ENCODE peak calls at places on chromosomes 2 and 18, in six cellular contexts. I, G, V, Y, R and X are unnamed samples. For H3K4me1 and H3K36me3, the result is how much of the 10 kb centered on the place peaks cover.

GRCh38 chr2:208501217-208501616 is 94.6 kb downstream of the PTH2R start:
- DNase-seq in I (no peak), G (peak), V (no peak), Y (peak), R (no peak), X (no peak)

GRCh38 chr2:171523339-171523931 is 1.2 kb downstream of the CYBRD1 start:
- DNase-seq in I (peak), G (peak), V (peak), Y (peak), R (peak), X (no peak)

GRCh38 chr2:174025271-174026121 is 60.3 kb upstream of the SP3 start:
- DNase-seq in I (no peak), G (no peak), V (peak), Y (peak), R (peak), X (peak)

GRCh38 chr2:228875152-228875875 is 395.8 kb downstream of the PID1 start:
- DNase-seq in I (no peak), G (no peak), V (no peak), Y (no peak), R (no peak), X (no peak)

GRCh38 chr2:63698825-63699548 is 110.2 kb downstream of the MDH1 start:
- DNase-seq in I (peak), G (peak), V (no peak), Y (peak), R (no peak), X (peak)

GRCh38 chr2:112121682-112122254 is 16.4 kb upstream of the FBLN7 start:
- DNase-seq in I (peak), G (no peak), V (no peak), Y (peak), R (peak), X (no peak)

GRCh38 chr2:79487371-79487770 is 25.5 kb upstream of the CTNNA2 start:
- DNase-seq in I (no peak), G (no peak), V (no peak), Y (no peak), R (no peak), X (no peak)

GRCh38 chr2:740446-741293 is 63.5 kb upstream of the TMEM18 start:
- DNase-seq in I (peak), G (peak), V (peak), Y (peak), R (peak), X (peak)

GRCh38 chr2:164810843-164811242 is 30.8 kb downstream of the COBLL1 start:
- DNase-seq in I (no peak), G (no peak), V (no peak), Y (no peak), R (no peak), X (no peak)

GRCh38 chr2:2662037-2662846 is 331.2 kb upstream of the MYT1L start:
- DNase-seq in I (no peak), G (no peak), V (no peak), Y (no peak), R (peak), X (no peak)

GRCh38 chr2:31217465-31218200 is at the start of gene CAPN14:
- DNase-seq in I (no peak), G (no peak), V (no peak), Y (no peak), R (no peak), X (no peak)

GRCh38 chr2:50885948-50886347 is 146.0 kb downstream of the NRXN1 start:
- DNase-seq in I (no peak), G (no peak), V (no peak), Y (no peak), R (no peak), X (no peak)

GRCh38 chr2:199404841-199405240 is 52.9 kb downstream of the SATB2 start:
- DNase-seq in I (no peak), G (no peak), V (no peak), Y (no peak), R (no peak), X (no peak)

GRCh38 chr18:13500891-13501887 is 225.2 kb downstream of the FAM210A start:
- DNase-seq in I (no peak), G (no peak), V (no peak), Y (no peak), R (peak), X (peak)

GRCh38 chr2:23615216-23616020 is 230.4 kb downstream of the KLHL29 start:
- DNase-seq in I (no peak), G (no peak), V (peak), Y (no peak), R (no peak), X (no peak)

GRCh38 chr18:52936931-52937330 is 596.9 kb downstream of the DCC start:
- DNase-seq in I (no peak), G (no peak), V (no peak), Y (no peak), R (no peak), X (no peak)

GRCh38 chr18:62452280-62452824 is 70.5 kb upstream of the ZCCHC2 start:
- DNase-seq in I (no peak), G (no peak), V (no peak), Y (no peak), R (no peak), X (no peak)

GRCh38 chr2:150296795-150297546 is 190.5 kb downstream of the RND3 start:
- DNase-seq in I (no peak), G (no peak), V (no peak), Y (no peak), R (no peak), X (no peak)

GRCh38 chr2:121080013-121080772 is 204.8 kb downstream of the TFCP2L1 start:
- DNase-seq in I (peak), G (peak), V (no peak), Y (peak), R (peak), X (peak)

GRCh38 chr18:13165636-13166423 is 52.7 kb upstream of the LDLRAD4 start:
- DNase-seq in I (no peak), G (no peak), V (no peak), Y (peak), R (no peak), X (no peak)

GRCh38 chr2:36356199-36356989 is 816 bp downstream of the CRIM1 start:
- DNase-seq in I (no peak), G (no peak), V (peak), Y (peak), R (peak), X (peak)

GRCh38 chr2:23697676-23698075 is 229.2 kb downstream of the ATAD2B start:
- DNase-seq in I (no peak), G (no peak), V (no peak), Y (no peak), R (no peak), X (no peak)

GRCh38 chr2:234490239-234491074 is 6.4 kb downstream of the ARL4C start:
- DNase-seq in I (no peak), G (no peak), V (no peak), Y (no peak), R (no peak), X (no peak)

GRCh38 chr18:44458777-44459176 is 221.9 kb upstream of the SETBP1 start:
- DNase-seq in I (no peak), G (no peak), V (no peak), Y (no peak), R (no peak), X (no peak)

GRCh38 chr18:48352051-48352755 is 57.0 kb downstream of the ZBTB7C start:
- DNase-seq in I (no peak), G (no peak), V (no peak), Y (no peak), R (no peak), X (no peak)

GRCh38 chr2:178345951-178346350 is 105.0 kb downstream of the PRKRA start:
- DNase-seq in I (no peak), G (no peak), V (no peak), Y (no peak), R (no peak), X (no peak)

GRCh38 chr2:73074110-73075069 is 2.9 kb upstream of the SFXN5 start:
- DNase-seq in I (no peak), G (no peak), V (no peak), Y (no peak), R (no peak), X (no peak)

GRCh38 chr2:73208258-73208657 is 5.8 kb upstream of the SMYD5 start:
- DNase-seq in I (no peak), G (no peak), V (no peak), Y (no peak), R (no peak), X (no peak)

GRCh38 chr2:47719099-47719498 is 63.8 kb upstream of the MSH6 start:
- DNase-seq in I (no peak), G (no peak), V (no peak), Y (no peak), R (no peak), X (no peak)

DNA sequence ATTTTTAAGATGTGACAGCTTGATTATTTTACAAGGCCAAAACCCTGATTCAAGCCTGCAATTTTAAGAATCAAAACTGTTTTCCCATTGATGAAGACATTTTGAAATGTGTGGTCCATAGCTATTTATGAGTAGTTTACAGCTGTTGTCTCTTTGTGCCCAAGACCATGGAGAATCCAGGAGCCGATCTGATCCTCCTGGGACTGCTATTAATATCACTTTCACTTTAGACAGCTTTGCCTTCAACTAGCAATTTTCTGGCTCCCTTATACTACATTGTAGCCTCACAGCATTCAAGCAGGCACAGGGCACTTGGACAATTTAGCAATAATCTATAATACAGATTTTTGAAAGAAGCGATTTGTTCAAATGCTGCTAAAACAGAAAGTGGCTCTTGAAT is 172.9 kb downstream of the SLC8A1 start:
- DNase-seq in I (no peak), G (no peak), V (no peak), Y (no peak), R (no peak), X (no peak)
- H3K4me1 ChIP-seq in I (under half), G (under half), V (under half), Y (under half), R (under half), X (under half)

GRCh38 chr2:19354417-19355022 is 3.9 kb downstream of the OSR1 start:
- DNase-seq in I (no peak), G (no peak), V (no peak), Y (no peak), R (no peak), X (no peak)

GRCh38 chr2:19355931-19356544 is 2.4 kb downstream of the OSR1 start:
- DNase-seq in I (no peak), G (no peak), V (no peak), Y (peak), R (no peak), X (no peak)

GRCh38 chr2:19353721-19354050 is 4.7 kb downstream of the OSR1 start:
- DNase-seq in I (no peak), G (no peak), V (no peak), Y (no peak), R (no peak), X (no peak)

GRCh38 chr2:19356545-19357382 is 1.7 kb downstream of the OSR1 start:
- DNase-seq in I (no peak), G (no peak), V (no peak), Y (peak), R (no peak), X (no peak)

GRCh38 chr2:19355416-19355821 is 3.0 kb downstream of the OSR1 start:
- DNase-seq in I (no peak), G (no peak), V (no peak), Y (no peak), R (no peak), X (no peak)
- H3K4me3 ChIP-seq in I (no peak), G (no peak), V (peak), Y (no peak), R (no peak), X (no peak)

DNA sequence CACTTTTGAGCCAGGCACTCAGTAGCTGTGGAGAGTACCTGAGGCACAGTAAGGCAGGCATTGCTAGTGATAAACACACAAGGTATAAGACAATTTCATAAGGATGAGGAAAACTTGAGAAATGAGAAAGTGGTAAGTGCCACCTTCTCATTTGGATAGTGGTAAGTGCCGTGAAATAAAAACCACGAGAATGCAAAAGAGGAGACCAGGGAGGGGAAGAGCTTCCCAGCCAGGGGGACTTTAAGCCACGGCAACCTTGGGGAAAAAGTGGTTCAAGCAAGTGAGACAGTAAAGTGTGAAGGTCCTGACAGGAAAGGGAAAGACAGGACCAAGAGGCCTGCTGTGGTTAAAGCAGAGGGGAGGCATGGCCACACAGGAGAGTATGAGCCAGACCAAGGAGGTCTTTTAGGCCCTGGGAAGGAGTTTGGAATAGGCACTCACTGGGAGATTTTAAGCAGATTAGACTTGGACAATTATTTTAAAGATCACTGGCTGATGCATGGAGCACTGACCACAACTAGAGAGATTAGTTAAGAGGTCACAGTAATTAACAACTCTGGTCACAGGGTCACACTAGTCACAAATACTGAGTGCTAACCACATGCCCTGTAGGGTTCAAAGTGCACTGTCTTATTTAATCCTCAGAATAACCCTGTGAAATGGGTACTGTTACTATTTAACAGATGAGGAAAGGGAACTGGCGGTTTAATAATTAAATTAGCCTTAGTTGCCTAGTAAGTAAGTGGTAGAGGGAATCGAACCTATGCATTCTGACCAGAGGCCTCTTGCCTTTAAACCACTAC is 50.1 kb downstream of the THOC1 start:
- DNase-seq in I (no peak), G (no peak), V (no peak), Y (peak), R (no peak), X (no peak)
- H3K36me3 ChIP-seq in I (under half), G (half or more), V (half or more), Y (under half), R (under half), X (under half)

DNA sequence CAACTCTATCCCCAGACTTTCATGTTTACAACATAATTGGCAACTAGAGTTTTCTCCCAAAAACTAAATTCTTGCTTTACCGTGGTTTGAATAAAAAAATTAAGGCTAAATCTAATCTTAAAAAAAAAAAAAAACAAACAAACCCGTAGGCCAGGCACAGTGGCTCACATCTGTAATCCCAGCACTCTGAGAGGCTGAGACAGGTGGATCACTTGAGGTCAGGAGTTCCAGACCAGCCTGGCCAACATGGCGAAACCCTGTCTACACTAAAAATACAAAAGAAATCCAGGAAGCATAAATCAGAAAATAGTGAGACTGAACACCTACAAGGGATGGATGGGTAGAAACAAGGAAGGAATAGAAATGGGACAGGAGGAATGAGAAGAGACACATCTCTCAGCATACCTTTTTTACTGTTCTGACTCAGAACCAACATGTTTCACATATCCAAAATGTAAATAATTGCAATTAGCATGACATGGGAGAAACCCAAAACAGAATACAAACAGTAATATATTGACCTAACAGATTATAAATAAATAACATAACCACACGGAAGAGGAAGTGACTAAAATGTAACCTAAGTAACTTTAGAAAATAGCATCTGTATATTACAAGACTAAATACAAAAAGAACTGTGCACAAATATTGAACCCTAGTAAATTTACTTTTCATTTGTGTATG is 17.5 kb downstream of the MGAT4A start:
- DNase-seq in I (no peak), G (no peak), V (no peak), Y (no peak), R (no peak), X (no peak)
- H3K4me1 ChIP-seq in I (under half), G (under half), V (under half), Y (under half), R (under half), X (under half)

DNA sequence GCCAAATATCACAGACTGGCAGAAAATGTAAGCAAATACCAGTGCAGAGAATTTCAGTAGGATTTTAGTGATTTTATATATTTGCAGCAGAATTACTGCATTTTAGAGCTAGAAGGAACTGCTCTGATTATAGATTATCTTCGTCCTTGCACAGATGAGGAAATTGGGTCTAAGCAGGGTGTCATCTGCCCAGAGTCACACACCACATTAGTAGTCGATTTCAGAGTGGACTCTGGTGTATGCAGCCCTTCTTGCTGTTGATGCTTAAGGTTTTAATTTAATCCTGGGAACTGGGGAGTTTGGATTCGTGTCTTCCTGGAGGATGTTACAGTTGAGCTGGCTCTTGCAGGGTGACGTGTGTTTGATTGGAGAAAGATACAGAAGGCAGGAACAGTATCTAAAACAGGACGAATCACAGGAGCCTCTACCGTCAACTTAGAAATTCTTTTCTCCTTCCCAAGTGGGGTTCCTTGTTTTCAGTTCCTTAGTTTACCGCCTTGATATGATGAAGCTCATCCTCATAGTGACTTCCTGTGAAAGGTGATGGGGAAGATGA is 6.9 kb downstream of the SOCS6 start:
- DNase-seq in I (no peak), G (no peak), V (no peak), Y (no peak), R (no peak), X (no peak)
- H3K4me3 ChIP-seq in I (no peak), G (no peak), V (no peak), Y (no peak), R (no peak), X (no peak)

GRCh38 chr2:75375646-75376582 is 176.6 kb upstream of the TACR1 start:
- DNase-seq in I (no peak), G (no peak), V (no peak), Y (no peak), R (no peak), X (no peak)

GRCh38 chr2:75379811-75380210 is 180.5 kb upstream of the TACR1 start:
- DNase-seq in I (no peak), G (no peak), V (no peak), Y (no peak), R (no peak), X (no peak)

DNA sequence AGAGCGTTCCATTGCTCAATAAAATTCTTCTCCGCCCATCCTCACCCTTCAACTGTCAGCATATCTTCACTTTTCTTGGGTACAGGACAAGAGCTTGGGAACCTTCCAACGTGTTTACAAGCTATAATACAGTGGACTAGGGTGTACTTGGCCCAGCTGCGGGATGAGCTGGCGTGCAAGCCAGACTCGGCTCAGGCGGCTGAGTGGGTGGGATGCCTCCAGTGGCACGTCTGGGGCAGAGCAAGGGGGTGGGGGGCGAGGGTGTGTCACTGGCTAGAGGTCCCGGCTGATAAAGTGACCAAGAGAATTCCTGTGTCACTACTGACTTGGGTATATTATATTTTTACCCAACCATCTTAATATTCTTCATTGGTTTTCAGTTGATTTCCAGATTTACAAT is 179.7 kb downstream of the EVA1A start:
- DNase-seq in I (no peak), G (no peak), V (no peak), Y (no peak), R (no peak), X (no peak)
- H3K36me3 ChIP-seq in I (under half), G (under half), V (under half), Y (under half), R (under half), X (under half)